ENCODE peak calls at places on chromosomes 3 and 15, in five cellular contexts. K is SK-N-SH, F is GM12878, U is K562, S is HepG2. C is an unnamed sample.

GRCh38 chr3:63479661-63480035 is 172.8 kb upstream of the SNTN start:
- DNase-seq in S (no peak), U (no peak), K (no peak), F (no peak), C (no peak)

GRCh38 chr3:28727321-28727720 is 378.7 kb upstream of the AZI2 start:
- DNase-seq in K (no peak), U (no peak), S (no peak), F (no peak), C (no peak)

GRCh38 chr3:66827726-66828125 is 170.4 kb upstream of the KBTBD8 start:
- DNase-seq in K (no peak), S (no peak), U (no peak), F (no peak), C (no peak)

GRCh38 chr3:194998417-194998816 is 272.5 kb downstream of the XXYLT1 start:
- DNase-seq in F (no peak), K (no peak), S (no peak), U (no peak), C (no peak)

GRCh38 chr3:95738045-95738444 is 1076.3 kb upstream of the EPHA6 start:
- DNase-seq in U (no peak), S (no peak), F (no peak), K (no peak), C (no peak)

GRCh38 chr3:78979083-78979482 is 788.7 kb downstream of the ROBO1 start:
- DNase-seq in U (no peak), F (no peak), K (no peak), S (no peak), C (no peak)

GRCh38 chr3:13132281-13132680 is 59.1 kb upstream of the IQSEC1 start:
- DNase-seq in U (no peak), S (no peak), K (no peak), F (no peak), C (no peak)

GRCh38 chr15:64343841-64344240 is 12.1 kb downstream of the CSNK1G1 start:
- DNase-seq in S (no peak), U (no peak), K (no peak), F (no peak), C (peak)

GRCh38 chr3:132382267-132382666 is 35.0 kb upstream of the DNAJC13 start:
- DNase-seq in F (no peak), K (no peak), S (no peak), U (no peak), C (no peak)

DNA sequence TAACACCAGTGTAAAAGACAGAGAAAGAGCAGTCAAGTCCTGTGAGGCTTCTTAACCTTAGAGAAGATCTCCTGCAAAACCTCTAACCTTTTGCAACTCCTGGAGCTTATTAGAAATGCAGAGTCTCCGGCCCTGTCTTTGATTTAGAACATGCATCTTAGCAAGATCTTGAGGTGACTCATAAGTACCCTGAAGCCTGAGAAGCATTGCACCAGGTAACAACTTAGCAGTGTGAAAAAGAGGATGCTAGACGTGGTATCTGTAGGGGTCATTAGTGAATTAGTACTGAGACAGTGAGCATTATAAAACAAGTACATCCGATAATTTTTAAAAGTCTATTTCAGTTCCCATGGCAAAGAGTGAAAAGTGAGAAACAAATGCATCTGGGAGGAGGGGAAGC is 128.4 kb upstream of the IL12A start:
- DNase-seq in S (no peak), K (no peak), F (no peak), U (no peak), C (no peak)
- TF ChIP-seq MXI1 in S (no peak), K (no peak), F (no peak), U (no peak), C (no peak)

DNA sequence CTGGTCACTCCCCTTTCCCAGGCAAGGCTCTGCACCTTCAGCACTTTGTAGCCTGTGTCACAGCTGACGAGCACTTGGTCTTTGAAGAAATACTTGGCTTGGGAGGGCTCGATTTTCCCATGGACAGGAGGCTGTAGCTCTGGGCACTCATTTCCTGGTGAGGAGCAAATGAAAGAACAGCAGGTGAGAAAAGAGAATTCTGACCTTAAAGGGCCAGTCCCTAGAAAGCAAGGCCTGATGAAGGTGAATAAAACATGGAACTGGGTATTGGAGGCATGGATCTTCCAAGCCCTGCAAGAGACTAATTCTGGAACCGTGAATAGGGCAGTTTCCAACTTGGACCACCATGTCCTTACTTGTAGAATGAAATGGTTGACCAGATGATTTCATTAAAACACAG is 39.9 kb downstream of the MASP1 start:
- DNase-seq in S (no peak), F (no peak), U (no peak), K (no peak), C (no peak)
- TF ChIP-seq SMC3 in S (no peak), F (no peak), U (no peak), K (no peak), C (no peak)

GRCh38 chr15:86541540-86541939 is 461.9 kb downstream of the AGBL1 start:
- DNase-seq in F (no peak), U (no peak), K (no peak), S (no peak), C (no peak)
- TF ChIP-seq MXI1 in F (no peak), U (no peak), K (no peak), S (no peak), C (no peak)

GRCh38 chr15:72312605-72313447 is 7.1 kb downstream of the CELF6 start:
- DNase-seq in F (no peak), S (peak), U (peak), K (peak), C (peak)
- TF ChIP-seq SMC3 in F (peak), S (peak), U (peak), K (peak), C (peak)

GRCh38 chr3:196166741-196167140 is 44.5 kb downstream of the ZDHHC19 start:
- DNase-seq in F (no peak), U (no peak), K (no peak), S (no peak), C (no peak)
- TF ChIP-seq MXI1 in F (no peak), U (no peak), K (no peak), S (no peak), C (no peak)

GRCh38 chr3:9867106-9867505 is 12.9 kb downstream of the CIDEC start:
- DNase-seq in K (no peak), S (no peak), F (no peak), U (no peak), C (no peak)
- TF ChIP-seq SMC3 in K (no peak), S (no peak), F (no peak), U (no peak), C (no peak)

DNA sequence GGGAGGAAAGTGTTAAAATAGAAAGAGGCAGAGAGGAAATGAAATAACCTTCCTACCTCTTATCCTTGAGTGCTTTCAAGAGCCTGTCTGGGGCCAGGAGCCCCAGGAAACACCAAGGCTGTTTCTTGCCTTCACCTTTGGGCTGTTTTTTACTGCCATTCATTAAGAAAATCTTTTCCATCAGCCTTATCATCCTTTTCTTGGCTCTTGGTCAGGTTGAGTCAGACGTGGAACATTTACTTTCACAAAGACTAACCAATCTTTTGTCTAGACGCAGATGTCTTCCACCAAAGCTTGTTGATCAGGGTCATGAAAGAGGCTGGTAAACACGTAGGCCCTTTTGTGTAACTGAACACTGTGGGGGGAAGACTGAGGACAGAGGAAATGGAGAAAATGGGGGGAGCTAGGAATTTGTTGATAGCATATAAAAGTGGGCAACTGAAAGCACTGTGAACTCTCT is 151.0 kb upstream of the THBS1 start:
- DNase-seq in K (no peak), F (no peak), S (peak), U (no peak), C (peak)
- TF ChIP-seq MXI1 in K (no peak), F (no peak), S (no peak), U (no peak), C (no peak)